ENCODE peak calls at places on chromosome 9, in four cellular contexts. One of them, this sample, is unnamed.

GRCh38 chr9:21579209-21579608 is 97.1 kb upstream of the IFNE start:
- DNase-seq in NAMALWA: no peak
- DNase-seq in activated CD4-positive, alpha-beta memory T cell treated with anti-CD3 and anti-CD28 coated beads, Interleukin-2, amount 10 ng/mL, durations not matched to agents 7 days and 5 days: peak; percentile 68
- DNase-seq in stimulated activated naive B cell treated with anti-CD40 and anti-IgM and Interleukin-4, amounts not matched to agents 10 μg/mL and 1 μg/mL and 100 μg/mL, for 72 hours: no peak
- DNase-seq in this sample: no peak

GRCh38 chr9:137298401-137298982 is 3.6 kb downstream of the NRARP start:
- DNase-seq in stimulated activated naive B cell treated with anti-CD40 and anti-IgM and Interleukin-4, amounts not matched to agents 10 μg/mL and 1 μg/mL and 100 μg/mL, for 72 hours: no peak
- DNase-seq in NAMALWA: no peak
- DNase-seq in activated CD4-positive, alpha-beta memory T cell treated with anti-CD3 and anti-CD28 coated beads, Interleukin-2, amount 10 ng/mL, durations not matched to agents 7 days and 5 days: no peak
- DNase-seq in this sample: no peak

GRCh38 chr9:119365291-119366027 is 3.8 kb downstream of the BRINP1 start:
- DNase-seq in NAMALWA: peak; percentile 46
- DNase-seq in activated CD4-positive, alpha-beta memory T cell treated with anti-CD3 and anti-CD28 coated beads, Interleukin-2, amount 10 ng/mL, durations not matched to agents 7 days and 5 days: no peak
- DNase-seq in stimulated activated naive B cell treated with anti-CD40 and anti-IgM and Interleukin-4, amounts not matched to agents 10 μg/mL and 1 μg/mL and 100 μg/mL, for 72 hours: no peak
- DNase-seq in this sample: no peak

GRCh38 chr9:98260635-98261034 is 5.2 kb upstream of the TBC1D2 start:
- DNase-seq in stimulated activated naive B cell treated with anti-CD40 and anti-IgM and Interleukin-4, amounts not matched to agents 10 μg/mL and 1 μg/mL and 100 μg/mL, for 72 hours: no peak
- DNase-seq in NAMALWA: no peak
- DNase-seq in activated CD4-positive, alpha-beta memory T cell treated with anti-CD3 and anti-CD28 coated beads, Interleukin-2, amount 10 ng/mL, durations not matched to agents 7 days and 5 days: no peak
- DNase-seq in this sample: no peak

GRCh38 chr9:131854906-131855504 is 115.1 kb upstream of the RAPGEF1 start:
- DNase-seq in activated CD4-positive, alpha-beta memory T cell treated with anti-CD3 and anti-CD28 coated beads, Interleukin-2, amount 10 ng/mL, durations not matched to agents 7 days and 5 days: no peak
- DNase-seq in stimulated activated naive B cell treated with anti-CD40 and anti-IgM and Interleukin-4, amounts not matched to agents 10 μg/mL and 1 μg/mL and 100 μg/mL, for 72 hours: no peak
- DNase-seq in NAMALWA: no peak
- DNase-seq in this sample: no peak

GRCh38 chr9:105694848-105695581 is 674 bp downstream of the TMEM38B start:
- DNase-seq in stimulated activated naive B cell treated with anti-CD40 and anti-IgM and Interleukin-4, amounts not matched to agents 10 μg/mL and 1 μg/mL and 100 μg/mL, for 72 hours: peak; percentile 55
- DNase-seq in activated CD4-positive, alpha-beta memory T cell treated with anti-CD3 and anti-CD28 coated beads, Interleukin-2, amount 10 ng/mL, durations not matched to agents 7 days and 5 days: peak; percentile 59
- DNase-seq in NAMALWA: peak; percentile 80
- DNase-seq in this sample: peak; percentile 36

GRCh38 chr9:70561805-70562395 is 147.4 kb upstream of the KLF9 start:
- DNase-seq in NAMALWA: no peak
- DNase-seq in activated CD4-positive, alpha-beta memory T cell treated with anti-CD3 and anti-CD28 coated beads, Interleukin-2, amount 10 ng/mL, durations not matched to agents 7 days and 5 days: no peak
- DNase-seq in stimulated activated naive B cell treated with anti-CD40 and anti-IgM and Interleukin-4, amounts not matched to agents 10 μg/mL and 1 μg/mL and 100 μg/mL, for 72 hours: no peak
- DNase-seq in this sample: no peak

GRCh38 chr9:83538172-83538889 is at the start of gene FRMD3:
- DNase-seq in activated CD4-positive, alpha-beta memory T cell treated with anti-CD3 and anti-CD28 coated beads, Interleukin-2, amount 10 ng/mL, durations not matched to agents 7 days and 5 days: no peak
- DNase-seq in stimulated activated naive B cell treated with anti-CD40 and anti-IgM and Interleukin-4, amounts not matched to agents 10 μg/mL and 1 μg/mL and 100 μg/mL, for 72 hours: no peak
- DNase-seq in NAMALWA: no peak
- DNase-seq in this sample: no peak

This sample was measured in activated effector memory CD4-positive, alpha-beta T cell treated with Interleukin-2 at 50 U/mL for 16 hours.